ENCODE peak calls at places on chromosomes 3 and 15, in six cellular contexts. W is GM23338, V is WERI-Rb-1, L is stomach, G is psoas muscle, N is IMR-90. S is an unnamed sample.

GRCh38 chr15:39466428-39466827 is 114.5 kb upstream of the THBS1 start:
- DNase-seq in N (peak), G (peak), V (no peak), W (peak), L (peak), S (no peak)

GRCh38 chr15:61839541-61839940 is 220.7 kb downstream of the VPS13C start:
- DNase-seq in N (peak), V (no peak), W (no peak), L (no peak), G (no peak), S (no peak)

GRCh38 chr3:22431334-22431733 is 680.3 kb upstream of the ZNF385D start:
- DNase-seq in V (no peak), G (no peak), L (no peak), N (no peak), W (no peak), S (no peak)

GRCh38 chr3:83438177-83438576 is 1520.6 kb upstream of the CADM2 start:
- DNase-seq in W (no peak), L (no peak), V (no peak), N (no peak), G (no peak), S (no peak)

GRCh38 chr3:43001094-43001553 is 22.0 kb downstream of the GASK1A start:
- DNase-seq in V (no peak), L (peak), W (no peak), G (peak), N (peak), S (no peak)

GRCh38 chr15:28125673-28126651 is 26.8 kb upstream of the OCA2 start:
- DNase-seq in G (no peak), V (no peak), L (no peak), N (peak), W (peak), S (no peak)

GRCh38 chr3:143727391-143727790 is 120.9 kb downstream of the SLC9A9 start:
- DNase-seq in L (no peak), N (no peak), V (no peak), W (no peak), G (no peak), S (no peak)

GRCh38 chr15:45637552-45638033 is 2.8 kb downstream of the SQOR start:
- DNase-seq in L (peak), G (peak), W (no peak), V (peak), N (peak), S (no peak)

GRCh38 chr3:128385080-128385832 is 81.4 kb downstream of the DNAJB8 start:
- DNase-seq in V (no peak), G (peak), N (peak), L (peak), W (no peak), S (no peak)

GRCh38 chr3:135889417-135889816 is 76.1 kb upstream of the PPP2R3A start:
- DNase-seq in V (no peak), N (no peak), L (no peak), G (no peak), W (no peak), S (no peak)

GRCh38 chr3:188421151-188421821 is 267.3 kb downstream of the LPP start:
- DNase-seq in W (no peak), N (peak), G (no peak), L (no peak), V (no peak), S (no peak)

GRCh38 chr15:64151727-64152506 is at the start of gene SNX22:
- DNase-seq in W (peak), G (no peak), N (no peak), L (peak), V (no peak), S (peak)

GRCh38 chr3:151890721-151891141 is 17.3 kb downstream of the SUCNR1 start:
- DNase-seq in V (no peak), L (no peak), W (no peak), G (no peak), N (no peak), S (no peak)

GRCh38 chr15:91891788-91892187 is 38.3 kb downstream of the SLCO3A1 start:
- DNase-seq in W (no peak), G (no peak), V (no peak), L (no peak), N (no peak), S (no peak)

GRCh38 chr3:124258057-124258500 is 266.2 kb upstream of the ROPN1 start:
- DNase-seq in N (peak), G (no peak), L (no peak), V (no peak), W (no peak), S (no peak)

GRCh38 chr15:60128000-60128376 is 123.9 kb downstream of the FOXB1 start:
- DNase-seq in V (no peak), L (no peak), N (peak), W (peak), G (peak), S (no peak)

GRCh38 chr15:68223171-68223570 is 6.4 kb downstream of the CLN6 start:
- DNase-seq in V (no peak), L (peak), G (no peak), N (no peak), W (no peak), S (no peak)

GRCh38 chr15:66480267-66480666 is 17.3 kb downstream of the SNAPC5 start:
- DNase-seq in G (no peak), V (no peak), N (no peak), W (no peak), L (no peak), S (no peak)

GRCh38 chr15:40928975-40929729 is at the start of gene DLL4:
- DNase-seq in G (peak), V (peak), W (peak), L (peak), N (peak), S (peak)

GRCh38 chr3:57810471-57811144 is 54.5 kb downstream of the SLMAP start:
- DNase-seq in L (no peak), V (no peak), G (no peak), N (no peak), W (no peak), S (no peak)

GRCh38 chr3:181913254-181913653 is 201.5 kb downstream of the SOX2 start:
- DNase-seq in N (no peak), G (no peak), V (no peak), W (no peak), L (no peak), S (no peak)

GRCh38 chr3:9204253-9205005 is 45.0 kb downstream of the SRGAP3 start:
- DNase-seq in V (no peak), G (no peak), W (peak), L (no peak), N (no peak), S (peak)

GRCh38 chr15:44545934-44546802 is 9.2 kb downstream of the EIF3J start:
- DNase-seq in W (peak), V (no peak), G (peak), N (peak), L (no peak), S (no peak)

GRCh38 chr15:46260937-46261336 is 626.1 kb downstream of the SQOR start:
- DNase-seq in V (peak), N (no peak), G (no peak), W (peak), L (no peak), S (no peak)

GRCh38 chr15:66007663-66008262 is 138.5 kb downstream of the RAB11A start:
- DNase-seq in L (no peak), W (peak), V (no peak), N (no peak), G (no peak), S (no peak)

GRCh38 chr3:128280466-128281455 is 127.5 kb downstream of the EEFSEC start:
- DNase-seq in N (no peak), V (no peak), L (no peak), W (peak), G (no peak), S (no peak)

GRCh38 chr3:133828576-133829309 is 23.1 kb downstream of the SRPRB start:
- DNase-seq in N (no peak), V (no peak), W (peak), G (no peak), L (no peak), S (no peak)

GRCh38 chr3:129039271-129040038 is 21.1 kb upstream of the GP9 start:
- DNase-seq in V (no peak), G (no peak), N (no peak), W (no peak), L (peak), S (no peak)

GRCh38 chr15:39403674-39404117 is 177.2 kb upstream of the THBS1 start:
- DNase-seq in G (no peak), N (peak), L (no peak), W (no peak), V (no peak), S (no peak)

GRCh38 chr3:23055733-23056376 is 147.3 kb upstream of the UBE2E2 start:
- DNase-seq in L (no peak), G (no peak), N (peak), W (no peak), V (no peak), S (no peak)

GRCh38 chr15:79960502-79961217 is 10.3 kb downstream of the BCL2A1 start:
- DNase-seq in V (no peak), G (no peak), W (no peak), N (peak), L (no peak), S (no peak)

GRCh38 chr15:95770191-95770590 is 560.3 kb upstream of the NR2F2 start:
- DNase-seq in W (peak), G (no peak), V (no peak), N (peak), L (no peak), S (no peak)

GRCh38 chr15:56356616-56357015 is 8.6 kb upstream of the TEX9 start:
- DNase-seq in N (no peak), V (no peak), L (no peak), W (no peak), G (no peak), S (no peak)

GRCh38 chr3:127628426-127628787 is 578 bp upstream of the PODXL2 start:
- DNase-seq in W (no peak), L (no peak), V (no peak), G (no peak), N (no peak), S (no peak)

GRCh38 chr3:127889976-127890650 is 24.9 kb upstream of the KBTBD12 start:
- DNase-seq in L (no peak), W (peak), G (no peak), N (no peak), V (no peak), S (no peak)

GRCh38 chr3:14152233-14152962 is 26.0 kb downstream of the XPC start:
- DNase-seq in V (peak), L (no peak), W (peak), G (no peak), N (no peak), S (no peak)
- TF ChIP-seq CTCF in V (peak), L (no peak), W (peak), G (no peak), N (peak), S (no peak)

DNA sequence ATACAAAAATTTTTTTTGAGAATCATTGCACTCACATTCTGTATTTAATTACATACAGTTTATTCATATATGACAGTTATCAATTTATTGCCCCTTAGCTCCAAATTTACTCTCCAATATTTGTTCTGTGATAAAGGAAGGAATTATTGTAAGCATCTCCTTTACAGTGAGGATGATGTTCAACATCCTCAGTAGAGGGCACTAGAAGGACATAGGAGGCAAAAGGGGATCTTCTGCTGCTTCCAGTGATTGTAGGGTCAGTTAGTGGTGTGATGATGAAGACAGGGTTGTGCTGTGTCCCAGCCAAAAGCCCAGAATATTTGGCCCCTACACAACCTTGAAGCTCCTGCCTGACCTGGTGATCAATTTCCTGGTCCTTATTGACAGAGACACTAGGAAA is 89.9 kb upstream of the DCBLD2 start:
- DNase-seq in V (no peak), N (no peak), W (peak), L (no peak), G (no peak), S (no peak)
- TF ChIP-seq CTCF in V (no peak), N (peak), W (peak), L (no peak), G (no peak), S (no peak)

GRCh38 chr3:108133858-108134554 is 43.2 kb upstream of the CD47 start:
- DNase-seq in N (no peak), G (no peak), W (no peak), V (no peak), L (no peak), S (no peak)

GRCh38 chr3:108132727-108133373 is 42.0 kb upstream of the CD47 start:
- DNase-seq in V (no peak), L (no peak), W (no peak), N (peak), G (no peak), S (no peak)

GRCh38 chr3:108136888-108137814 is 46.3 kb upstream of the CD47 start:
- DNase-seq in V (no peak), W (peak), N (no peak), L (no peak), G (no peak), S (no peak)

GRCh38 chr3:108131795-108132134 is 40.9 kb upstream of the CD47 start:
- DNase-seq in V (no peak), G (no peak), N (no peak), W (no peak), L (no peak), S (no peak)

GRCh38 chr3:108134555-108134880 is 43.7 kb upstream of the CD47 start:
- DNase-seq in G (no peak), N (no peak), V (no peak), L (no peak), W (no peak), S (no peak)
- TF ChIP-seq CTCF in G (no peak), N (no peak), V (no peak), L (no peak), W (no peak), S (no peak)

DNA sequence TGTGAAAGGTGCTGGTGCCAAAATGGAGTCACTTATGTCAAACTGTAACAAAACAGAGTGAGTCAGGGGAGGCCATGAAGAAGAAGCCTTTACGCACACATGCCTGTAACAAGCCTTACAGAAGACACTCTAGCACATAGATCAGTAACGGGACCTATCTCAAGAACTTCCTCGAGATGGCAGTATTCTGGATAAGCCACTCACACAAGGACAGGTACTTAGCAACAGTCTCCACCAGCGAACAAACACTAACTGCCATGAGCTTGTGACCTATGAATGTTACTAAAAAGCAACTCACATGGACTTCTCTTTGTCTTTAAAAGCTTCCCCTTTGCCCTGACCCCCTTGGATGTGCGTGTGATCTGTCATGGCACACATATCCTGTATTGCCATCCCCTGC is 235.1 kb downstream of the CD47 start:
- DNase-seq in L (no peak), G (no peak), N (peak), W (peak), V (no peak), S (no peak)
- TF ChIP-seq CTCF in L (no peak), G (no peak), N (no peak), W (peak), V (peak), S (no peak)

GRCh38 chr3:39103324-39103693 is 4.1 kb downstream of the GORASP1 start:
- DNase-seq in L (no peak), W (peak), N (no peak), V (no peak), G (no peak), S (no peak)
- TF ChIP-seq CTCF in L (no peak), W (peak), N (peak), V (peak), G (no peak), S (no peak)